ENCODE peak calls at places on chromosome 20, in nine cellular contexts. G, H, Y, V, M, I, K, T and Q are unnamed samples.

GRCh38 chr20:50758992-50759391 is 27.6 kb downstream of the PARD6B start:
- DNase-seq in G (no peak), H (no peak), Y (no peak), V (no peak), M (no peak), I (no peak), K (no peak), T (no peak), Q (no peak)

GRCh38 chr20:48595495-48596475 is 232.0 kb downstream of the PREX1 start:
- DNase-seq in G (no peak), H (no peak), Y (no peak), V (no peak), M (peak), I (no peak), K (no peak), T (no peak), Q (no peak)

GRCh38 chr20:48791666-48792071 is 36.1 kb downstream of the PREX1 start:
- DNase-seq in G (no peak), H (no peak), Y (peak), V (no peak), M (no peak), I (no peak), K (no peak), T (peak), Q (no peak)

GRCh38 chr20:1083431-1084080 is 34.8 kb upstream of the PSMF1 start:
- DNase-seq in G (no peak), H (no peak), Y (no peak), V (no peak), M (no peak), I (no peak), K (no peak), T (no peak), Q (no peak)

GRCh38 chr20:51767867-51768758 is at the start of gene ATP9A:
- DNase-seq in G (no peak), H (no peak), Y (no peak), V (peak), M (peak), I (no peak), K (peak), T (no peak), Q (peak)

GRCh38 chr20:20003088-20003954 is 13.8 kb upstream of the NAA20 start:
- DNase-seq in G (peak), H (no peak), Y (peak), V (peak), M (no peak), I (peak), K (no peak), T (no peak), Q (no peak)

GRCh38 chr20:36827541-36828279 is 48.2 kb upstream of the TLDC2 start:
- DNase-seq in G (no peak), H (no peak), Y (no peak), V (peak), M (no peak), I (no peak), K (no peak), T (no peak), Q (no peak)

GRCh38 chr20:50351541-50351940 is 158.6 kb upstream of the PTPN1 start:
- DNase-seq in G (no peak), H (no peak), Y (no peak), V (no peak), M (no peak), I (no peak), K (no peak), T (no peak), Q (no peak)

GRCh38 chr20:50152394-50153152 is 950 bp downstream of the PEDS1 start:
- DNase-seq in G (no peak), H (no peak), Y (no peak), V (no peak), M (no peak), I (no peak), K (peak), T (no peak), Q (no peak)

GRCh38 chr20:49259284-49259683 is 18.6 kb downstream of the ZNFX1 start:
- DNase-seq in G (no peak), H (no peak), Y (no peak), V (no peak), M (no peak), I (no peak), K (no peak), T (no peak), Q (no peak)

GRCh38 chr20:50415516-50416268 is 94.5 kb upstream of the PTPN1 start:
- DNase-seq in G (peak), H (no peak), Y (peak), V (peak), M (peak), I (no peak), K (no peak), T (peak), Q (no peak)